ENCODE peak calls at places on chromosome 3, in six cellular contexts. One of them, this sample, is unnamed.

GRCh38 chr3:62261800-62262199 is 111.5 kb downstream of the FEZF2 start:
- DNase-seq in T-helper 1 cell: no peak
- DNase-seq in endodermal cell: no peak
- DNase-seq in psoas muscle: no peak
- DNase-seq in anterior cingulate cortex: no peak
- DNase-seq in mesenchymal stem cell: no peak
- DNase-seq in this sample: no peak

GRCh38 chr3:116426036-116426435 is 19.3 kb downstream of the LSAMP start:
- DNase-seq in psoas muscle: no peak
- DNase-seq in endodermal cell: no peak
- DNase-seq in mesenchymal stem cell: no peak
- DNase-seq in T-helper 1 cell: no peak
- DNase-seq in anterior cingulate cortex: no peak
- DNase-seq in this sample: no peak

GRCh38 chr3:170701696-170702678 is 116.1 kb upstream of the SLC7A14 start:
- DNase-seq in endodermal cell: no peak
- DNase-seq in mesenchymal stem cell: no peak
- DNase-seq in psoas muscle: no peak
- DNase-seq in anterior cingulate cortex: no peak
- DNase-seq in T-helper 1 cell: no peak
- DNase-seq in this sample: no peak

GRCh38 chr3:52405601-52406115 is 39.2 kb downstream of the SEMA3G start:
- DNase-seq in psoas muscle: peak
- DNase-seq in T-helper 1 cell: no peak
- DNase-seq in anterior cingulate cortex: no peak
- DNase-seq in mesenchymal stem cell: no peak
- DNase-seq in endodermal cell: no peak
- DNase-seq in this sample: no peak

GRCh38 chr3:168539909-168540308 is 444.2 kb upstream of the GOLIM4 start:
- DNase-seq in psoas muscle: no peak
- DNase-seq in anterior cingulate cortex: no peak
- DNase-seq in mesenchymal stem cell: no peak
- DNase-seq in T-helper 1 cell: no peak
- DNase-seq in endodermal cell: no peak
- DNase-seq in this sample: no peak

GRCh38 chr3:16439163-16439847 is 74.2 kb downstream of the RFTN1 start:
- DNase-seq in mesenchymal stem cell: no peak
- DNase-seq in anterior cingulate cortex: no peak
- DNase-seq in endodermal cell: no peak
- DNase-seq in T-helper 1 cell: no peak
- DNase-seq in psoas muscle: no peak
- DNase-seq in this sample: no peak

GRCh38 chr3:194906970-194907629 is 221.4 kb downstream of the FAM43A start:
- DNase-seq in mesenchymal stem cell: peak
- DNase-seq in psoas muscle: no peak
- DNase-seq in endodermal cell: no peak
- DNase-seq in anterior cingulate cortex: no peak
- DNase-seq in T-helper 1 cell: no peak
- DNase-seq in this sample: no peak

GRCh38 chr3:23806322-23807160 is 786 bp downstream of the UBE2E1 start:
- DNase-seq in T-helper 1 cell: no peak
- DNase-seq in anterior cingulate cortex: peak
- DNase-seq in mesenchymal stem cell: peak
- DNase-seq in endodermal cell: peak
- DNase-seq in psoas muscle: peak
- DNase-seq in this sample: peak

GRCh38 chr3:46293991-46294833 is 52.0 kb downstream of the CCR3 start:
- DNase-seq in endodermal cell: no peak
- DNase-seq in T-helper 1 cell: no peak
- DNase-seq in mesenchymal stem cell: no peak
- DNase-seq in anterior cingulate cortex: no peak
- DNase-seq in psoas muscle: no peak
- DNase-seq in this sample: no peak

GRCh38 chr3:52237659-52238172 is 1.2 kb downstream of the TWF2 start:
- DNase-seq in anterior cingulate cortex: peak
- DNase-seq in T-helper 1 cell: no peak
- DNase-seq in endodermal cell: peak
- DNase-seq in psoas muscle: peak
- DNase-seq in mesenchymal stem cell: peak
- DNase-seq in this sample: no peak

GRCh38 chr3:30098206-30098605 is 508.2 kb upstream of the TGFBR2 start:
- DNase-seq in anterior cingulate cortex: no peak
- DNase-seq in mesenchymal stem cell: no peak
- DNase-seq in psoas muscle: no peak
- DNase-seq in endodermal cell: no peak
- DNase-seq in T-helper 1 cell: no peak
- DNase-seq in this sample: no peak

GRCh38 chr3:177646749-177647148 is 449.5 kb upstream of the TBL1XR1 start:
- DNase-seq in psoas muscle: no peak
- DNase-seq in anterior cingulate cortex: no peak
- DNase-seq in mesenchymal stem cell: no peak
- DNase-seq in endodermal cell: no peak
- DNase-seq in T-helper 1 cell: no peak
- DNase-seq in this sample: peak

GRCh38 chr3:194100856-194101390 is 35.0 kb upstream of the HES1 start:
- DNase-seq in endodermal cell: no peak
- DNase-seq in mesenchymal stem cell: no peak
- DNase-seq in anterior cingulate cortex: no peak
- DNase-seq in T-helper 1 cell: no peak
- DNase-seq in psoas muscle: no peak
- DNase-seq in this sample: no peak

This sample was measured in CD8-positive, alpha-beta memory T cell.